ENCODE peak calls at places on chromosomes 2 and 18, in ten cellular contexts. One of them, this sample, is unnamed. For H3K36me3, the result is how much of the 10 kb centered on the place peaks cover.

GRCh38 chr2:85433511-85434089 is 15.1 kb downstream of the SH2D6 start:
- DNase-seq in adrenal gland: peak
- DNase-seq in heart left ventricle: peak
- DNase-seq in pancreas: peak
- DNase-seq in left ventricle myocardium inferior: peak
- DNase-seq in left lung: peak
- DNase-seq in hepatocyte: peak
- DNase-seq in IMR-90: peak
- DNase-seq in PC-3: peak
- DNase-seq in WERI-Rb-1: peak
- DNase-seq in this sample: peak

GRCh38 chr18:11113046-11113548 is 36.3 kb downstream of the PIEZO2 start:
- DNase-seq in IMR-90: no peak
- DNase-seq in pancreas: no peak
- DNase-seq in left lung: no peak
- DNase-seq in WERI-Rb-1: no peak
- DNase-seq in hepatocyte: no peak
- DNase-seq in adrenal gland: no peak
- DNase-seq in PC-3: no peak
- DNase-seq in heart left ventricle: no peak
- DNase-seq in left ventricle myocardium inferior: no peak
- DNase-seq in this sample: no peak

GRCh38 chr2:69668598-69668997 is 25.1 kb upstream of the AAK1 start:
- DNase-seq in hepatocyte: no peak
- DNase-seq in heart left ventricle: no peak
- DNase-seq in adrenal gland: no peak
- DNase-seq in WERI-Rb-1: no peak
- DNase-seq in PC-3: peak
- DNase-seq in IMR-90: peak
- DNase-seq in left lung: no peak
- DNase-seq in pancreas: no peak
- DNase-seq in left ventricle myocardium inferior: no peak
- DNase-seq in this sample: no peak

GRCh38 chr2:18788590-18788989 is 199.2 kb upstream of the NT5C1B start:
- DNase-seq in PC-3: no peak
- DNase-seq in adrenal gland: peak
- DNase-seq in pancreas: peak
- DNase-seq in left ventricle myocardium inferior: peak
- DNase-seq in heart left ventricle: peak
- DNase-seq in IMR-90: peak
- DNase-seq in left lung: no peak
- DNase-seq in WERI-Rb-1: no peak
- DNase-seq in hepatocyte: peak
- DNase-seq in this sample: no peak

GRCh38 chr2:185208261-185208660 is 530.3 kb upstream of the FSIP2 start:
- DNase-seq in pancreas: no peak
- DNase-seq in heart left ventricle: no peak
- DNase-seq in IMR-90: no peak
- DNase-seq in WERI-Rb-1: peak
- DNase-seq in left lung: no peak
- DNase-seq in PC-3: peak
- DNase-seq in left ventricle myocardium inferior: no peak
- DNase-seq in hepatocyte: peak
- DNase-seq in adrenal gland: no peak
- DNase-seq in this sample: peak

GRCh38 chr2:160394153-160394552 is 99.5 kb downstream of the RBMS1 start:
- DNase-seq in pancreas: no peak
- DNase-seq in hepatocyte: no peak
- DNase-seq in PC-3: no peak
- DNase-seq in adrenal gland: no peak
- DNase-seq in left ventricle myocardium inferior: no peak
- DNase-seq in left lung: no peak
- DNase-seq in WERI-Rb-1: no peak
- DNase-seq in IMR-90: no peak
- DNase-seq in heart left ventricle: no peak
- DNase-seq in this sample: no peak

GRCh38 chr2:99520813-99521212 is 31.0 kb upstream of the REV1 start:
- DNase-seq in adrenal gland: no peak
- DNase-seq in IMR-90: no peak
- DNase-seq in left lung: peak
- DNase-seq in left ventricle myocardium inferior: no peak
- DNase-seq in WERI-Rb-1: no peak
- DNase-seq in pancreas: no peak
- DNase-seq in PC-3: no peak
- DNase-seq in hepatocyte: no peak
- DNase-seq in heart left ventricle: no peak
- DNase-seq in this sample: peak

GRCh38 chr2:10989782-10990181 is 78.0 kb downstream of the KCNF1 start:
- DNase-seq in WERI-Rb-1: no peak
- DNase-seq in heart left ventricle: no peak
- DNase-seq in pancreas: no peak
- DNase-seq in IMR-90: no peak
- DNase-seq in hepatocyte: no peak
- DNase-seq in PC-3: no peak
- DNase-seq in left ventricle myocardium inferior: no peak
- DNase-seq in left lung: no peak
- DNase-seq in adrenal gland: no peak
- DNase-seq in this sample: peak

GRCh38 chr18:50896093-50896492 is 17.2 kb downstream of the ME2 start:
- DNase-seq in hepatocyte: no peak
- DNase-seq in heart left ventricle: no peak
- DNase-seq in WERI-Rb-1: no peak
- DNase-seq in left lung: no peak
- DNase-seq in pancreas: no peak
- DNase-seq in adrenal gland: no peak
- DNase-seq in PC-3: no peak
- DNase-seq in left ventricle myocardium inferior: no peak
- DNase-seq in IMR-90: no peak
- DNase-seq in this sample: no peak

GRCh38 chr2:9484533-9484932 is 10.2 kb downstream of the IAH1 start:
- DNase-seq in pancreas: no peak
- DNase-seq in heart left ventricle: no peak
- DNase-seq in adrenal gland: no peak
- DNase-seq in WERI-Rb-1: peak
- DNase-seq in hepatocyte: no peak
- DNase-seq in IMR-90: peak
- DNase-seq in PC-3: no peak
- DNase-seq in left lung: no peak
- DNase-seq in left ventricle myocardium inferior: no peak
- DNase-seq in this sample: no peak

GRCh38 chr2:238238766-238239551 is 879 bp downstream of the HES6 start:
- DNase-seq in left ventricle myocardium inferior: no peak
- DNase-seq in WERI-Rb-1: peak
- DNase-seq in hepatocyte: peak
- DNase-seq in left lung: no peak
- DNase-seq in heart left ventricle: no peak
- DNase-seq in adrenal gland: peak
- DNase-seq in pancreas: no peak
- DNase-seq in PC-3: no peak
- DNase-seq in IMR-90: no peak
- DNase-seq in this sample: no peak

GRCh38 chr2:67917332-67918054 is 145.3 kb downstream of the C1D start:
- DNase-seq in adrenal gland: no peak
- DNase-seq in heart left ventricle: no peak
- DNase-seq in left ventricle myocardium inferior: no peak
- DNase-seq in left lung: no peak
- DNase-seq in pancreas: no peak
- DNase-seq in IMR-90: peak
- DNase-seq in WERI-Rb-1: no peak
- DNase-seq in hepatocyte: no peak
- DNase-seq in PC-3: peak
- DNase-seq in this sample: peak

GRCh38 chr2:100071350-100072043 is 70.9 kb downstream of the AFF3 start:
- DNase-seq in hepatocyte: no peak
- DNase-seq in IMR-90: no peak
- DNase-seq in PC-3: no peak
- DNase-seq in left ventricle myocardium inferior: no peak
- DNase-seq in pancreas: no peak
- DNase-seq in heart left ventricle: no peak
- DNase-seq in WERI-Rb-1: no peak
- DNase-seq in adrenal gland: no peak
- DNase-seq in left lung: no peak
- DNase-seq in this sample: no peak

GRCh38 chr2:156456616-156457015 is 20.4 kb downstream of the GPD2 start:
- DNase-seq in heart left ventricle: no peak
- DNase-seq in PC-3: peak
- DNase-seq in WERI-Rb-1: no peak
- DNase-seq in IMR-90: peak
- DNase-seq in adrenal gland: no peak
- DNase-seq in hepatocyte: no peak
- DNase-seq in left ventricle myocardium inferior: no peak
- DNase-seq in pancreas: no peak
- DNase-seq in left lung: no peak
- DNase-seq in this sample: peak

GRCh38 chr2:234679151-234679765 is 182.4 kb upstream of the ARL4C start:
- DNase-seq in adrenal gland: no peak
- DNase-seq in heart left ventricle: no peak
- DNase-seq in hepatocyte: no peak
- DNase-seq in WERI-Rb-1: no peak
- DNase-seq in left lung: no peak
- DNase-seq in IMR-90: no peak
- DNase-seq in pancreas: no peak
- DNase-seq in left ventricle myocardium inferior: no peak
- DNase-seq in PC-3: no peak
- DNase-seq in this sample: no peak

GRCh38 chr2:172399765-172400164 is 27.6 kb upstream of the ITGA6 start:
- DNase-seq in adrenal gland: no peak
- DNase-seq in heart left ventricle: no peak
- DNase-seq in PC-3: no peak
- DNase-seq in IMR-90: no peak
- DNase-seq in left lung: no peak
- DNase-seq in hepatocyte: no peak
- DNase-seq in left ventricle myocardium inferior: no peak
- DNase-seq in pancreas: no peak
- DNase-seq in WERI-Rb-1: no peak
- DNase-seq in this sample: no peak

GRCh38 chr2:233400961-233401360 is 46.7 kb downstream of the DGKD start:
- DNase-seq in pancreas: no peak
- DNase-seq in left lung: no peak
- DNase-seq in heart left ventricle: no peak
- DNase-seq in hepatocyte: no peak
- DNase-seq in adrenal gland: no peak
- DNase-seq in IMR-90: no peak
- DNase-seq in PC-3: no peak
- DNase-seq in left ventricle myocardium inferior: no peak
- DNase-seq in WERI-Rb-1: no peak
- DNase-seq in this sample: no peak

GRCh38 chr2:96685592-96686459 is 43.3 kb downstream of the FER1L5 start:
- DNase-seq in pancreas: no peak
- DNase-seq in hepatocyte: peak
- DNase-seq in PC-3: no peak
- DNase-seq in left ventricle myocardium inferior: peak
- DNase-seq in WERI-Rb-1: peak
- DNase-seq in heart left ventricle: peak
- DNase-seq in left lung: no peak
- DNase-seq in adrenal gland: no peak
- DNase-seq in IMR-90: no peak
- DNase-seq in this sample: no peak

GRCh38 chr2:219490600-219491130 is 8.0 kb upstream of the GMPPA start:
- DNase-seq in adrenal gland: no peak
- DNase-seq in left lung: no peak
- DNase-seq in pancreas: peak
- DNase-seq in hepatocyte: no peak
- DNase-seq in WERI-Rb-1: no peak
- DNase-seq in left ventricle myocardium inferior: no peak
- DNase-seq in IMR-90: no peak
- DNase-seq in heart left ventricle: no peak
- DNase-seq in PC-3: no peak
- DNase-seq in this sample: no peak
- H3K36me3 ChIP-seq in adrenal gland: under half
- H3K36me3 ChIP-seq in left lung: under half
- H3K36me3 ChIP-seq in pancreas: under half
- H3K36me3 ChIP-seq in hepatocyte: under half
- H3K36me3 ChIP-seq in WERI-Rb-1: under half
- H3K36me3 ChIP-seq in left ventricle myocardium inferior: under half
- H3K36me3 ChIP-seq in IMR-90: under half
- H3K36me3 ChIP-seq in heart left ventricle: under half
- H3K36me3 ChIP-seq in PC-3: under half
- H3K36me3 ChIP-seq in this sample: under half

GRCh38 chr2:111663471-111663951 is 220.5 kb downstream of the ANAPC1 start:
- DNase-seq in pancreas: no peak
- DNase-seq in PC-3: peak
- DNase-seq in adrenal gland: no peak
- DNase-seq in IMR-90: peak
- DNase-seq in left ventricle myocardium inferior: no peak
- DNase-seq in WERI-Rb-1: no peak
- DNase-seq in hepatocyte: peak
- DNase-seq in left lung: no peak
- DNase-seq in heart left ventricle: no peak
- DNase-seq in this sample: no peak
- TF ChIP-seq CTCF in pancreas: no peak
- TF ChIP-seq CTCF in PC-3: peak
- TF ChIP-seq CTCF in adrenal gland: no peak
- TF ChIP-seq CTCF in IMR-90: peak
- TF ChIP-seq CTCF in left ventricle myocardium inferior: no peak
- TF ChIP-seq CTCF in WERI-Rb-1: no peak
- TF ChIP-seq CTCF in hepatocyte: peak
- TF ChIP-seq CTCF in left lung: no peak
- TF ChIP-seq CTCF in heart left ventricle: no peak
- TF ChIP-seq CTCF in this sample: peak

DNA sequence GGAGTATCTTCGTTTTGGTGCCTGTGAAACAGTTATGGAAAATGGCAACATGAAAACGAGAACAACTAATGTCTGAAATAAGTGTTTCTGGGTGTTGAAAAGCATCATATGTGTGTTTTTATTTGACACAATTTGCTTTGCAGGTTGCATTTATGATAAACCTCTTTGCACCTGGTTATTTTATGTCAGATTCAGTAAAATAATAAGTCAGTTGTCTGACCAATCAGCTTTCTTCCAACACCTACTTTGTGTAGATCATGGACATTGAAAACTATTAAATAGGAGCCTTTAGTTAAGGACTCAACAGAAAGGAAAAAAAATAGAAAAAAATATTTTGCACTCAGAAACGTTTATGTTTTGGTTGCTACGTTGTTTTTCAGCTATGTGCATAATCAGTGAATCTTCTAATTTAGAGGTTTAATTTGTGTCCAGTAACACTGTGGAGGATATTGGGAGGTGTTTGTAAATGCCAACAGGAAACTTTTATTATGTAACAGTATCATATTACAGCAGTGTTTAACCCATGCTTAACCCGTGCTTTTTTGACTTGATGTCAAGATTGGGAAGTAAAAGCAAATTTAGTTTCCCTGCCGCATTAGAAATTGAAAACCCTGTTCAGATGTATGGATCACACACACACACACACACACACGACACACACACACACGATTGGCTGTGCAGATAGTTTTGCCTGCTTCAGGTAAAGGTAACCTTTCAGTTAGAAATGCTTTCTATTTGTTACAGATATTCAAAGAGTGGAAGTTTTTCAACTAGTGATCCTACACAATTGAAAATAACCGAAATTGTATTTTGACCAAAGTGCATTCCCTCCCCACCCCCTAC is 2.6 kb downstream of the PKP4 start:
- DNase-seq in pancreas: no peak
- DNase-seq in IMR-90: no peak
- DNase-seq in heart left ventricle: no peak
- DNase-seq in PC-3: no peak
- DNase-seq in left ventricle myocardium inferior: no peak
- DNase-seq in left lung: no peak
- DNase-seq in WERI-Rb-1: no peak
- DNase-seq in hepatocyte: no peak
- DNase-seq in adrenal gland: no peak
- DNase-seq in this sample: peak
- H3K4me3 ChIP-seq in pancreas: peak
- H3K4me3 ChIP-seq in IMR-90: peak
- H3K4me3 ChIP-seq in heart left ventricle: no peak
- H3K4me3 ChIP-seq in PC-3: peak
- H3K4me3 ChIP-seq in left ventricle myocardium inferior: peak
- H3K4me3 ChIP-seq in left lung: no peak
- H3K4me3 ChIP-seq in WERI-Rb-1: no peak
- H3K4me3 ChIP-seq in hepatocyte: peak
- H3K4me3 ChIP-seq in adrenal gland: no peak
- H3K4me3 ChIP-seq in this sample: no peak

GRCh38 chr2:74425523-74425922 is 4.0 kb downstream of the WDR54 start:
- DNase-seq in PC-3: no peak
- DNase-seq in left ventricle myocardium inferior: no peak
- DNase-seq in WERI-Rb-1: no peak
- DNase-seq in hepatocyte: peak
- DNase-seq in heart left ventricle: no peak
- DNase-seq in IMR-90: no peak
- DNase-seq in left lung: no peak
- DNase-seq in pancreas: no peak
- DNase-seq in adrenal gland: no peak
- DNase-seq in this sample: peak
- H3K36me3 ChIP-seq in PC-3: under half
- H3K36me3 ChIP-seq in left ventricle myocardium inferior: half or more
- H3K36me3 ChIP-seq in WERI-Rb-1: under half
- H3K36me3 ChIP-seq in hepatocyte: under half
- H3K36me3 ChIP-seq in heart left ventricle: under half
- H3K36me3 ChIP-seq in IMR-90: half or more
- H3K36me3 ChIP-seq in left lung: half or more
- H3K36me3 ChIP-seq in pancreas: under half
- H3K36me3 ChIP-seq in adrenal gland: under half
- H3K36me3 ChIP-seq in this sample: under half